ENCODE peak calls at places on chromosomes 16 and 17, in ten cellular contexts. One of them, this sample, is unnamed.

GRCh38 chr16:89638455-89638854 is 19.1 kb downstream of the CHMP1A start:
- DNase-seq in mesendoderm: no peak
- DNase-seq in cardiac fibroblast: no peak
- DNase-seq in CD8-positive, alpha-beta T cell: no peak
- DNase-seq in AG10803: no peak
- DNase-seq in lung: no peak
- DNase-seq in foreskin fibroblast: no peak
- DNase-seq in MG63: no peak
- DNase-seq in NT2/D1: no peak
- DNase-seq in OCI-LY7: no peak
- DNase-seq in this sample: no peak

GRCh38 chr16:2003827-2004641 is 5.6 kb downstream of the ZNF598 start:
- DNase-seq in mesendoderm: peak
- DNase-seq in cardiac fibroblast: peak
- DNase-seq in CD8-positive, alpha-beta T cell: peak
- DNase-seq in AG10803: peak
- DNase-seq in lung: peak
- DNase-seq in foreskin fibroblast: peak
- DNase-seq in MG63: peak
- DNase-seq in NT2/D1: peak
- DNase-seq in OCI-LY7: peak
- DNase-seq in this sample: no peak

GRCh38 chr16:25040543-25040942 is 25.4 kb upstream of the ARHGAP17 start:
- DNase-seq in mesendoderm: no peak
- DNase-seq in cardiac fibroblast: no peak
- DNase-seq in CD8-positive, alpha-beta T cell: no peak
- DNase-seq in AG10803: no peak
- DNase-seq in lung: no peak
- DNase-seq in foreskin fibroblast: no peak
- DNase-seq in MG63: no peak
- DNase-seq in NT2/D1: no peak
- DNase-seq in OCI-LY7: peak
- DNase-seq in this sample: no peak

GRCh38 chr17:82236142-82236971 is 7.5 kb downstream of the SLC16A3 start:
- DNase-seq in mesendoderm: peak
- DNase-seq in cardiac fibroblast: peak
- DNase-seq in CD8-positive, alpha-beta T cell: peak
- DNase-seq in AG10803: no peak
- DNase-seq in lung: no peak
- DNase-seq in foreskin fibroblast: no peak
- DNase-seq in MG63: peak
- DNase-seq in NT2/D1: no peak
- DNase-seq in OCI-LY7: peak
- DNase-seq in this sample: no peak

GRCh38 chr17:74305865-74306654 is 20.0 kb upstream of the KIF19 start:
- DNase-seq in mesendoderm: peak
- DNase-seq in cardiac fibroblast: no peak
- DNase-seq in CD8-positive, alpha-beta T cell: no peak
- DNase-seq in AG10803: peak
- DNase-seq in lung: no peak
- DNase-seq in foreskin fibroblast: no peak
- DNase-seq in MG63: peak
- DNase-seq in NT2/D1: no peak
- DNase-seq in OCI-LY7: no peak
- DNase-seq in this sample: no peak

GRCh38 chr17:29972277-29972676 is 30.8 kb downstream of the EFCAB5 start:
- DNase-seq in mesendoderm: no peak
- DNase-seq in cardiac fibroblast: no peak
- DNase-seq in CD8-positive, alpha-beta T cell: no peak
- DNase-seq in AG10803: no peak
- DNase-seq in lung: no peak
- DNase-seq in foreskin fibroblast: no peak
- DNase-seq in MG63: no peak
- DNase-seq in NT2/D1: no peak
- DNase-seq in OCI-LY7: no peak
- DNase-seq in this sample: no peak

GRCh38 chr16:62253926-62254325 is 217.7 kb upstream of the CDH8 start:
- DNase-seq in mesendoderm: no peak
- DNase-seq in cardiac fibroblast: no peak
- DNase-seq in CD8-positive, alpha-beta T cell: no peak
- DNase-seq in AG10803: no peak
- DNase-seq in lung: no peak
- DNase-seq in foreskin fibroblast: no peak
- DNase-seq in MG63: no peak
- DNase-seq in NT2/D1: no peak
- DNase-seq in OCI-LY7: no peak
- DNase-seq in this sample: no peak

GRCh38 chr17:17126131-17127110 is 79.7 kb downstream of the PLD6 start:
- DNase-seq in mesendoderm: no peak
- DNase-seq in cardiac fibroblast: no peak
- DNase-seq in CD8-positive, alpha-beta T cell: no peak
- DNase-seq in AG10803: no peak
- DNase-seq in lung: no peak
- DNase-seq in foreskin fibroblast: no peak
- DNase-seq in MG63: no peak
- DNase-seq in NT2/D1: no peak
- DNase-seq in OCI-LY7: no peak
- DNase-seq in this sample: no peak

GRCh38 chr17:39116224-39116623 is 35.2 kb downstream of the PLXDC1 start:
- DNase-seq in mesendoderm: no peak
- DNase-seq in cardiac fibroblast: no peak
- DNase-seq in CD8-positive, alpha-beta T cell: no peak
- DNase-seq in AG10803: no peak
- DNase-seq in lung: no peak
- DNase-seq in foreskin fibroblast: no peak
- DNase-seq in MG63: no peak
- DNase-seq in NT2/D1: no peak
- DNase-seq in OCI-LY7: no peak
- DNase-seq in this sample: no peak

GRCh38 chr17:57355090-57355859 is 99.0 kb downstream of the MSI2 start:
- DNase-seq in mesendoderm: no peak
- DNase-seq in cardiac fibroblast: no peak
- DNase-seq in CD8-positive, alpha-beta T cell: no peak
- DNase-seq in AG10803: no peak
- DNase-seq in lung: no peak
- DNase-seq in foreskin fibroblast: no peak
- DNase-seq in MG63: no peak
- DNase-seq in NT2/D1: no peak
- DNase-seq in OCI-LY7: peak
- DNase-seq in this sample: no peak

GRCh38 chr17:18225562-18226283 is at the start of gene LLGL1:
- DNase-seq in mesendoderm: no peak
- DNase-seq in cardiac fibroblast: no peak
- DNase-seq in CD8-positive, alpha-beta T cell: no peak
- DNase-seq in AG10803: no peak
- DNase-seq in lung: no peak
- DNase-seq in foreskin fibroblast: no peak
- DNase-seq in MG63: no peak
- DNase-seq in NT2/D1: no peak
- DNase-seq in OCI-LY7: no peak
- DNase-seq in this sample: no peak

GRCh38 chr17:4903051-4903818 is at the start of gene CHRNE:
- DNase-seq in mesendoderm: peak
- DNase-seq in cardiac fibroblast: peak
- DNase-seq in CD8-positive, alpha-beta T cell: peak
- DNase-seq in AG10803: peak
- DNase-seq in lung: peak
- DNase-seq in foreskin fibroblast: peak
- DNase-seq in MG63: peak
- DNase-seq in NT2/D1: peak
- DNase-seq in OCI-LY7: peak
- DNase-seq in this sample: peak

GRCh38 chr17:4908301-4908700 is 5.4 kb upstream of the CHRNE start:
- DNase-seq in mesendoderm: peak
- DNase-seq in cardiac fibroblast: no peak
- DNase-seq in CD8-positive, alpha-beta T cell: no peak
- DNase-seq in AG10803: peak
- DNase-seq in lung: no peak
- DNase-seq in foreskin fibroblast: peak
- DNase-seq in MG63: peak
- DNase-seq in NT2/D1: no peak
- DNase-seq in OCI-LY7: no peak
- DNase-seq in this sample: no peak

GRCh38 chr17:4914009-4914408 is 11.1 kb upstream of the CHRNE start:
- DNase-seq in mesendoderm: no peak
- DNase-seq in cardiac fibroblast: no peak
- DNase-seq in CD8-positive, alpha-beta T cell: no peak
- DNase-seq in AG10803: peak
- DNase-seq in lung: no peak
- DNase-seq in foreskin fibroblast: no peak
- DNase-seq in MG63: no peak
- DNase-seq in NT2/D1: no peak
- DNase-seq in OCI-LY7: no peak
- DNase-seq in this sample: no peak

GRCh38 chr17:4908711-4909496 is 6.0 kb upstream of the CHRNE start:
- DNase-seq in mesendoderm: peak
- DNase-seq in cardiac fibroblast: peak
- DNase-seq in CD8-positive, alpha-beta T cell: peak
- DNase-seq in AG10803: peak
- DNase-seq in lung: peak
- DNase-seq in foreskin fibroblast: peak
- DNase-seq in MG63: peak
- DNase-seq in NT2/D1: peak
- DNase-seq in OCI-LY7: peak
- DNase-seq in this sample: peak
- H3K4me3 ChIP-seq in mesendoderm: no peak
- H3K4me3 ChIP-seq in cardiac fibroblast: no peak
- H3K4me3 ChIP-seq in CD8-positive, alpha-beta T cell: no peak
- H3K4me3 ChIP-seq in AG10803: no peak
- H3K4me3 ChIP-seq in lung: no peak
- H3K4me3 ChIP-seq in foreskin fibroblast: no peak
- H3K4me3 ChIP-seq in MG63: no peak
- H3K4me3 ChIP-seq in NT2/D1: no peak
- H3K4me3 ChIP-seq in OCI-LY7: no peak
- H3K4me3 ChIP-seq in this sample: no peak

GRCh38 chr17:63998721-63999679 is 849 bp downstream of the PRR29 start:
- DNase-seq in mesendoderm: no peak
- DNase-seq in cardiac fibroblast: no peak
- DNase-seq in CD8-positive, alpha-beta T cell: no peak
- DNase-seq in AG10803: no peak
- DNase-seq in lung: no peak
- DNase-seq in foreskin fibroblast: no peak
- DNase-seq in MG63: no peak
- DNase-seq in NT2/D1: no peak
- DNase-seq in OCI-LY7: no peak
- DNase-seq in this sample: no peak

GRCh38 chr17:63997341-63998048 is 656 bp upstream of the PRR29 start:
- DNase-seq in mesendoderm: peak
- DNase-seq in cardiac fibroblast: no peak
- DNase-seq in CD8-positive, alpha-beta T cell: no peak
- DNase-seq in AG10803: no peak
- DNase-seq in lung: no peak
- DNase-seq in foreskin fibroblast: no peak
- DNase-seq in MG63: no peak
- DNase-seq in NT2/D1: no peak
- DNase-seq in OCI-LY7: no peak
- DNase-seq in this sample: no peak

GRCh38 chr17:63996430-63997182 is 1.5 kb upstream of the PRR29 start:
- DNase-seq in mesendoderm: no peak
- DNase-seq in cardiac fibroblast: no peak
- DNase-seq in CD8-positive, alpha-beta T cell: no peak
- DNase-seq in AG10803: no peak
- DNase-seq in lung: no peak
- DNase-seq in foreskin fibroblast: no peak
- DNase-seq in MG63: no peak
- DNase-seq in NT2/D1: no peak
- DNase-seq in OCI-LY7: no peak
- DNase-seq in this sample: no peak

GRCh38 chr17:63999680-64000531 is 1.8 kb downstream of the PRR29 start:
- DNase-seq in mesendoderm: no peak
- DNase-seq in cardiac fibroblast: no peak
- DNase-seq in CD8-positive, alpha-beta T cell: no peak
- DNase-seq in AG10803: no peak
- DNase-seq in lung: no peak
- DNase-seq in foreskin fibroblast: no peak
- DNase-seq in MG63: no peak
- DNase-seq in NT2/D1: no peak
- DNase-seq in OCI-LY7: no peak
- DNase-seq in this sample: no peak

GRCh38 chr17:63998050-63998720 is at the start of gene PRR29:
- DNase-seq in mesendoderm: peak
- DNase-seq in cardiac fibroblast: peak
- DNase-seq in CD8-positive, alpha-beta T cell: peak
- DNase-seq in AG10803: peak
- DNase-seq in lung: peak
- DNase-seq in foreskin fibroblast: no peak
- DNase-seq in MG63: peak
- DNase-seq in NT2/D1: peak
- DNase-seq in OCI-LY7: peak
- DNase-seq in this sample: no peak
- H3K4me3 ChIP-seq in mesendoderm: peak
- H3K4me3 ChIP-seq in cardiac fibroblast: peak
- H3K4me3 ChIP-seq in CD8-positive, alpha-beta T cell: peak
- H3K4me3 ChIP-seq in AG10803: peak
- H3K4me3 ChIP-seq in lung: peak
- H3K4me3 ChIP-seq in foreskin fibroblast: peak
- H3K4me3 ChIP-seq in MG63: peak
- H3K4me3 ChIP-seq in NT2/D1: peak
- H3K4me3 ChIP-seq in OCI-LY7: peak
- H3K4me3 ChIP-seq in this sample: peak

DNA sequence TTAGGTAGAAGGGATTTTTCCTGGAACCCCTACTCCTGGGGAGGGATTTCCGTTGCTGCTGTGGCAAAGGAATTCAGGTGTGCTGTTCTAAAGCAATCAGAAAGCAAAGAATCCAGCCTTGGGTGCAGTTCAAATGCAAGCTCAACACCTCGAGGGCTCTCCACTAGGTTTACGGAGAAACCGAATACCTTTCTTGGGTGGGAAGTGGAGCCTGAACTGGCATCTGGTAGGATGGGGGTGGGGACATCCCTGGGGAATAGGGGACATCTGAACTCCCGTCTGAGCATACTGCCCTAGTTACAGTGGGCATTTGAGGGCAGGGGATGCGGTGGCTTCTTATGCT is 1.5 kb downstream of the ARHGAP44 start:
- DNase-seq in mesendoderm: peak
- DNase-seq in cardiac fibroblast: no peak
- DNase-seq in CD8-positive, alpha-beta T cell: no peak
- DNase-seq in AG10803: no peak
- DNase-seq in lung: peak
- DNase-seq in foreskin fibroblast: no peak
- DNase-seq in MG63: no peak
- DNase-seq in NT2/D1: no peak
- DNase-seq in OCI-LY7: no peak
- DNase-seq in this sample: no peak
- H3K4me3 ChIP-seq in mesendoderm: no peak
- H3K4me3 ChIP-seq in cardiac fibroblast: no peak
- H3K4me3 ChIP-seq in CD8-positive, alpha-beta T cell: no peak
- H3K4me3 ChIP-seq in AG10803: no peak
- H3K4me3 ChIP-seq in lung: no peak
- H3K4me3 ChIP-seq in foreskin fibroblast: no peak
- H3K4me3 ChIP-seq in MG63: no peak
- H3K4me3 ChIP-seq in NT2/D1: peak
- H3K4me3 ChIP-seq in OCI-LY7: peak
- H3K4me3 ChIP-seq in this sample: no peak

DNA sequence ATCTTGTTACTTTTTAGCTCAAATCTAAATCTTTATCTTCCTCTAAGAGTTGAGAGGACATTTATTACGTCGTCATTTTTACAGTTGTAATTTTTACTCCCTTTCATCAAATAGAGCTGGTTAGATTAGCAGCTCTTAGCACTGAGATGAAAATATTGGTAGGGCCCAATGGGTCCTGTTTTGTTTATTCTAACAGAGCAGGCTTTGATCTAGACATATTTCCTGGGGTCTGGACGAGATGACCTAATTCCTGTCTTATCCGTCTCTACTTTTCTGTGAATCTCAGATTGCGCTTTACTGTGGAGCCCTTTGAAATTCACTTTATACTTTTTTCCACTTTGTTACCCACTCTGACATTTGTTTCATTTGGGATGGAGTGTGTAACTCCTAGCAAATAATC is 18.6 kb downstream of the SALL1 start:
- DNase-seq in mesendoderm: peak
- DNase-seq in cardiac fibroblast: no peak
- DNase-seq in CD8-positive, alpha-beta T cell: no peak
- DNase-seq in AG10803: no peak
- DNase-seq in lung: no peak
- DNase-seq in foreskin fibroblast: no peak
- DNase-seq in MG63: no peak
- DNase-seq in NT2/D1: no peak
- DNase-seq in OCI-LY7: no peak
- DNase-seq in this sample: no peak
- H3K4me3 ChIP-seq in mesendoderm: no peak
- H3K4me3 ChIP-seq in cardiac fibroblast: no peak
- H3K4me3 ChIP-seq in CD8-positive, alpha-beta T cell: no peak
- H3K4me3 ChIP-seq in AG10803: no peak
- H3K4me3 ChIP-seq in lung: no peak
- H3K4me3 ChIP-seq in foreskin fibroblast: no peak
- H3K4me3 ChIP-seq in MG63: no peak
- H3K4me3 ChIP-seq in NT2/D1: no peak
- H3K4me3 ChIP-seq in OCI-LY7: no peak
- H3K4me3 ChIP-seq in this sample: no peak

This sample was measured in skeletal muscle cell.